ENCODE peak calls at places on chromosome 22, in five cellular contexts. One of them, this sample, is unnamed.

GRCh38 chr22:43014876-43015676 is at the start of gene PACSIN2:
- DNase-seq in H9: peak; percentile 99
- DNase-seq in chondrocyte: peak; percentile 100
- DNase-seq in coronary artery: peak; percentile 99
- DNase-seq in mucosa of descending colon: peak; percentile 100
- DNase-seq in this sample: peak; percentile 100

GRCh38 chr22:49730656-49731055 is 97.0 kb downstream of the BRD1 start:
- DNase-seq in H9: no peak
- DNase-seq in chondrocyte: no peak
- DNase-seq in coronary artery: no peak
- DNase-seq in mucosa of descending colon: no peak
- DNase-seq in this sample: no peak

GRCh38 chr22:40605676-40606250 is 30.8 kb downstream of the MRTFA start:
- DNase-seq in H9: no peak
- DNase-seq in chondrocyte: no peak
- DNase-seq in coronary artery: no peak
- DNase-seq in mucosa of descending colon: no peak
- DNase-seq in this sample: no peak

GRCh38 chr22:28229566-28230483 is 310.8 kb upstream of the PITPNB start:
- DNase-seq in H9: no peak
- DNase-seq in chondrocyte: no peak
- DNase-seq in coronary artery: no peak
- DNase-seq in mucosa of descending colon: no peak
- DNase-seq in this sample: no peak

GRCh38 chr22:26168934-26169311 is 339 bp upstream of the SEZ6L start:
- DNase-seq in H9: peak; percentile 47
- DNase-seq in chondrocyte: no peak
- DNase-seq in coronary artery: no peak
- DNase-seq in mucosa of descending colon: no peak
- DNase-seq in this sample: no peak

GRCh38 chr22:28333106-28333505 is 346.5 kb downstream of the TTC28 start:
- DNase-seq in H9: no peak
- DNase-seq in chondrocyte: no peak
- DNase-seq in coronary artery: no peak
- DNase-seq in mucosa of descending colon: no peak
- DNase-seq in this sample: no peak

GRCh38 chr22:38266120-38266519 is 6.7 kb downstream of the TMEM184B start:
- DNase-seq in H9: peak; percentile 23
- DNase-seq in chondrocyte: no peak
- DNase-seq in coronary artery: no peak
- DNase-seq in mucosa of descending colon: no peak
- DNase-seq in this sample: no peak

GRCh38 chr22:49944399-49944891 is 16.1 kb upstream of the PIM3 start:
- DNase-seq in H9: no peak
- DNase-seq in chondrocyte: no peak
- DNase-seq in coronary artery: no peak
- DNase-seq in mucosa of descending colon: no peak
- DNase-seq in this sample: no peak

GRCh38 chr22:29664731-29665130 is 55.1 kb upstream of the CABP7 start:
- DNase-seq in H9: no peak
- DNase-seq in chondrocyte: no peak
- DNase-seq in coronary artery: no peak
- DNase-seq in mucosa of descending colon: no peak
- DNase-seq in this sample: no peak

GRCh38 chr22:31084811-31085492 is 3.8 kb downstream of the SMTN start:
- DNase-seq in H9: peak; percentile 89
- DNase-seq in chondrocyte: no peak
- DNase-seq in coronary artery: peak; percentile 96
- DNase-seq in mucosa of descending colon: peak; percentile 91
- DNase-seq in this sample: peak; percentile 87
- TF ChIP-seq CTCF in H9: peak; percentile 95
- TF ChIP-seq CTCF in chondrocyte: peak; percentile 99
- TF ChIP-seq CTCF in coronary artery: peak; percentile 86
- TF ChIP-seq CTCF in mucosa of descending colon: peak; percentile 80
- TF ChIP-seq CTCF in this sample: peak; percentile 91

GRCh38 chr22:39269095-39269827 is 24.5 kb upstream of the PDGFB start:
- DNase-seq in H9: no peak
- DNase-seq in chondrocyte: no peak
- DNase-seq in coronary artery: no peak
- DNase-seq in mucosa of descending colon: no peak
- DNase-seq in this sample: no peak
- TF ChIP-seq CTCF in H9: no peak
- TF ChIP-seq CTCF in chondrocyte: no peak
- TF ChIP-seq CTCF in coronary artery: no peak
- TF ChIP-seq CTCF in mucosa of descending colon: no peak
- TF ChIP-seq CTCF in this sample: no peak

DNA sequence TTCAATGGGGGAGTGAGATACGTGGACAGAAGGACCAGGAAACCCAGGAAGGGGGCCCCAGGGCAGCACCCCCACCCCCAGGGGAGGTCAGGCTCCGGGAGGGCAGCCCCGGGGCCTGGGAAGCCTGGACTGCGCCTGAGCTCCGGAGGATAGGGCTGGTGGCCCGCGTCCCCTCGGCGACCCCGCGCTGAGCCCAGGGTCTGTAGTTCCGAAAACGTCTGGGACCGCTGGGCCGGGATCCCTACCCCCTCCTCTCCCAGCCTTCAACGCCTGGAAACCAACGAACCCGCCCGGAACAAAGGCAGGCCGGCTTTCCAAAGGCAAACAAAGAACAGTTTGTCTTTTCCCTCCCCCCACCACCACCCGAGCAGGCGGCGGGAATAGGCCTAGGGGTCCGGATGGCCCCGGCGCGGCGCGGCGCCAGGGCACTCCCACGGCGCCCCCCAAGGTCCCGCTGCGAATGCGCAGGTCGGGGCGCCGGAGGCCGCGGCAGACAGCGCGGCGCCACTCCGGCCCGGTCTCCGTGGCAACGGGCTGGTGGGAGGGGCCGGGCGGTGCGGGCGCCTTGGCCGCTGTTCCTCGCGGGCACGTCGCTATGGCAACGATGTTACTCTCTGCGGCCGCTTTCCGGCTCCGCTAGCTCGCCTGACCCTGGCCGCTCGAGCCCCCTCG is 58.5 kb downstream of the IGLL1 start:
- DNase-seq in H9: peak; percentile 92
- DNase-seq in chondrocyte: peak; percentile 96
- DNase-seq in coronary artery: peak; percentile 91
- DNase-seq in mucosa of descending colon: peak; percentile 93
- DNase-seq in this sample: peak; percentile 98
- TF ChIP-seq CTCF in H9: peak; percentile 16
- TF ChIP-seq CTCF in chondrocyte: peak; percentile 34
- TF ChIP-seq CTCF in coronary artery: no peak
- TF ChIP-seq CTCF in mucosa of descending colon: no peak
- TF ChIP-seq CTCF in this sample: peak; percentile 15

GRCh38 chr22:46676881-46677280 is 56.7 kb downstream of the GRAMD4 start:
- DNase-seq in H9: no peak
- DNase-seq in chondrocyte: no peak
- DNase-seq in coronary artery: no peak
- DNase-seq in mucosa of descending colon: no peak
- DNase-seq in this sample: no peak
- TF ChIP-seq CTCF in H9: no peak
- TF ChIP-seq CTCF in chondrocyte: no peak
- TF ChIP-seq CTCF in coronary artery: no peak
- TF ChIP-seq CTCF in mucosa of descending colon: no peak
- TF ChIP-seq CTCF in this sample: no peak

DNA sequence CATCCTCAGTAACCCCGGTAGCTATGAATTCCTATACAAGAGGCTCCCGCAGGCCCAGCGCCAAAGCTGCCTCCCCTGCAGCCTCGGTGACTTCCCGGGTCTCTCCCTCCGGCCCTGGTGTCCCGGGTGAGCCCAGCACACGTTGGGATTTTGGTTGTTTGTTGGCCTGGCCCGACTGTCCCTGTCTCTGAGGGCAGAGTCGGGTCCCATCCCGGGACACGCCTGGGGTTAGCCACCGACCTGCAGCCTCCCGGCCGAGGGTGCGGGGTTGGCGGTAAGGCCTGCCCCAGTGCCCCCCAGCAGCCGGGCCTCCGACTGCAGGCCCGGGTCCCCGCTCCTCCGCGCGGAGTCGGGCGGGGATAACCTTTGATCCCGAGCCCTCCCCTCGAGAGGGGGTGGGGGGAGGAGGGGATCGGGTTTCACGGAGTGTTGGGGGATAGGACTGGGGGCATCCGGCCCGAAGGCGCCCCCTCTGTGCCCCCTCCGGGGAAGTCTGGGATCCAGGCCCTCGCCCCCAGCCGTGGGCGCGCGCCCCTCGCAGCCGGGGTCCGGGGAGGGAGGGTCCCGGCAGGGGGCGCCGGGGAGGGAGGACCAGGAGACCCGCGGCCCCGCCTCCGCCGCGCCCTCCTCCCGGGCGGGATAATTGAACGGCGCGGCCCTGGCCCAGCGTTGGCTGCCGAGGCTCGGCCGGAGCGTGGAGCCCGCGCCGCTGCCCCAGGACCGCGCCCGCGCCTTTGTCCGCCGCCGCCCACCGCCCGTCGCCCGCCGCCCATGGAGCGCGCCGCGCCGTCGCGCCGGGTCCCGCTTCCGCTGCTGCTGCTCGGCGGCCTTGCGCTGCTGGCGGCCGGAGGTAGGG is at the start of gene FBLN1:
- DNase-seq in H9: peak; percentile 74
- DNase-seq in chondrocyte: peak; percentile 81
- DNase-seq in coronary artery: no peak
- DNase-seq in mucosa of descending colon: peak; percentile 52
- DNase-seq in this sample: peak; percentile 85
- TF ChIP-seq CTCF in H9: peak; percentile 29
- TF ChIP-seq CTCF in chondrocyte: peak; percentile 74
- TF ChIP-seq CTCF in coronary artery: no peak
- TF ChIP-seq CTCF in mucosa of descending colon: no peak
- TF ChIP-seq CTCF in this sample: peak; percentile 64

DNA sequence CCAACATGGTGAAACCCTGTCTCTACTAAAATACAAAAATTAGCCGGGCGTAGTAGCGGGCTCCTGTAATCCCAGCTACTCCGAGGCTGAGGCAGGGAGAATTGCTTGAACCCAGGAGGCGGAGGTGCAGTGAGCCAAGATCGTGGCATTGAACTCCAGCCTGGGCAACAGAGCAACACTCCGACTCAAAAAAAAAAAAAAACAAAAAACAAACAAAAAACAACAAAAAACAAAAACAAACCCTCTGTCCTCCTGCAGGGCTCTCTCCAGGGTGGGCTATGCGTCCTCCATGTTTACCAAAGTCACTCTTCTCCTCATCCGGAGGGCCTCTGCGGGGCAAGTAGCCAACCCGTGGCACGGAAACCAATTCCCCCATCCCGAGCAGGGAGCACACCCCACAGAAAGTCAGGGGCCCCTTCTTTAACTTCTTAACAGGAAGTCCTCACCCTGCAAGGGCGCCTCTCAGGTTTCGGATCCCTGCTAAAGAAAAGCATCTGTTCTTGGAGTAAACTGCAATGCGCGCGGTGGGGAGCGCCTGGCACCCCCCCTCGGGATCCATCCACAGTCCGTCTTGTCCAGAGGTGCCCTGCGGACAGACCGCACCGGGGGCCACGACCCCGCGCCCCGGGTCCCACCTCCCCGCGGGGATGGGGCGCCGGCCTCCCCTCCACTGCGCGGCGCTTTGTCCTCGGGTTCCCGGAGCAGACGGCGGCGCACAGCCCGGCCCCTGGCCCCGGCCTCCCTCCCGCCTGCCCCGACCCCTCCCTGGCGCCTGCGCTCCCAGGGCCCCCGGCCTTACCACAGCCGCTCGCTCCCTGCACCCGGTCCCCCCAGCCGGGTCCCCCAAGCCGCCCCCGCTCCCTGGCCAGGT is 712 bp downstream of the CERK start:
- DNase-seq in H9: peak; percentile 46
- DNase-seq in chondrocyte: no peak
- DNase-seq in coronary artery: no peak
- DNase-seq in mucosa of descending colon: peak; percentile 72
- DNase-seq in this sample: peak; percentile 74
- TF ChIP-seq CTCF in H9: no peak
- TF ChIP-seq CTCF in chondrocyte: no peak
- TF ChIP-seq CTCF in coronary artery: no peak
- TF ChIP-seq CTCF in mucosa of descending colon: no peak
- TF ChIP-seq CTCF in this sample: no peak

GRCh38 chr22:32805586-32805881 is 4.0 kb downstream of the TIMP3 start:
- DNase-seq in H9: no peak
- DNase-seq in chondrocyte: no peak
- DNase-seq in coronary artery: no peak
- DNase-seq in mucosa of descending colon: no peak
- DNase-seq in this sample: no peak

GRCh38 chr22:32810241-32811133 is 9.0 kb downstream of the TIMP3 start:
- DNase-seq in H9: peak; percentile 52
- DNase-seq in chondrocyte: no peak
- DNase-seq in coronary artery: no peak
- DNase-seq in mucosa of descending colon: no peak
- DNase-seq in this sample: no peak

GRCh38 chr22:32809786-32810185 is 8.3 kb downstream of the TIMP3 start:
- DNase-seq in H9: no peak
- DNase-seq in chondrocyte: no peak
- DNase-seq in coronary artery: no peak
- DNase-seq in mucosa of descending colon: no peak
- DNase-seq in this sample: no peak

GRCh38 chr22:32806296-32806695 is 4.8 kb downstream of the TIMP3 start:
- DNase-seq in H9: no peak
- DNase-seq in chondrocyte: no peak
- DNase-seq in coronary artery: no peak
- DNase-seq in mucosa of descending colon: no peak
- DNase-seq in this sample: no peak

GRCh38 chr22:32808038-32808445 is 6.5 kb downstream of the TIMP3 start:
- DNase-seq in H9: no peak
- DNase-seq in chondrocyte: no peak
- DNase-seq in coronary artery: no peak
- DNase-seq in mucosa of descending colon: peak; percentile 41
- DNase-seq in this sample: no peak
- TF ChIP-seq CTCF in H9: no peak
- TF ChIP-seq CTCF in chondrocyte: no peak
- TF ChIP-seq CTCF in coronary artery: no peak
- TF ChIP-seq CTCF in mucosa of descending colon: no peak
- TF ChIP-seq CTCF in this sample: no peak

DNA sequence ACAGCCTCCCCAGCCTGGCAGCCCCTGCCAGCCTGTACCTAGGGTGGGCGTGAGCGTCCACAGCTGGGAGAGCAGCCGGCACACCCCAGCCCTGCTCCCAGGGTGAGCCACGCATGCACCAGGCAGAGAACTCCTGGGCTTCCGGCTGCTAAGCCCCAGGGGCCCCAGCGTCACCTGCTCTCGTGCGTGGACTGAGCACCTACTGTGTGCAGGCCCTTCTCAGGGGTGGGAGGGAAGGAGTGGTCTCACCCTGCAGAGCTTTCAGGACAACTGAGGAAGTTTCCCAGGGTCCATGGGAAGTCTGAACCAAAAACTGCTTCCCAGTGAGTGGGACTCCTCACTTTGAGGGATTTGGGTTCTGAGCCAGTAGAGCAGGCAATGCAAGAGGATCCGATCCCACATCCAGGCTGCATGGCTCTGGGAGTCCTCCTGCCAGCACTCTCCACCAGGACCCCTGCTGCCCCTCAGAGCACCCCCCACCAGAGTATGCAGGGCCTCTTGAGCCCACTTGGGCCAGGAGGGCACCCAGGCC is 47.1 kb upstream of the PRODH start:
- DNase-seq in H9: no peak
- DNase-seq in chondrocyte: peak; percentile 86
- DNase-seq in coronary artery: no peak
- DNase-seq in mucosa of descending colon: no peak
- DNase-seq in this sample: no peak
- TF ChIP-seq CTCF in H9: no peak
- TF ChIP-seq CTCF in chondrocyte: no peak
- TF ChIP-seq CTCF in coronary artery: no peak
- TF ChIP-seq CTCF in mucosa of descending colon: no peak
- TF ChIP-seq CTCF in this sample: no peak